ENCODE peak calls at places on chromosome 19, in four cellular contexts. Y, Q, L and V are unnamed samples.

GRCh38 chr19:12836529-12836863 is 1.8 kb upstream of the MAST1 start:
- DNase-seq in L (no peak), Q (no peak), Y (no peak), V (no peak)

GRCh38 chr19:54478677-54479266 is 5.7 kb upstream of the CDC42EP5 start:
- DNase-seq in Y (no peak), L (no peak), Q (no peak), V (no peak)

GRCh38 chr19:7751157-7751783 is 3.9 kb upstream of the CD209 start:
- DNase-seq in Q (no peak), Y (no peak), L (no peak), V (no peak)

GRCh38 chr19:44748426-44749254 is at the start of gene BCL3:
- DNase-seq in Y (no peak), L (peak), Q (no peak), V (peak)

GRCh38 chr19:51572908-51573307 is 1.8 kb downstream of the ZNF175 start:
- DNase-seq in Y (no peak), L (no peak), Q (no peak), V (no peak)

GRCh38 chr19:55902080-55902751 is 29.9 kb downstream of the NLRP13 start:
- DNase-seq in Q (no peak), L (no peak), Y (no peak), V (no peak)

GRCh38 chr19:15265849-15266248 is 33.6 kb upstream of the EPHX3 start:
- DNase-seq in Y (no peak), L (no peak), Q (peak), V (no peak)

GRCh38 chr19:27777726-27778125 is 1435.2 kb downstream of the UQCRFS1 start:
- DNase-seq in L (no peak), Q (no peak), Y (no peak), V (no peak)